ENCODE peak calls at places on chromosomes 2 and 18, in eight cellular contexts. Y is mammary epithelial cell, X is BJ, E is fibroblast of the aortic adventitia, S is GM10248, D is AG09309, J is lung, L is BE2C. I is an unnamed sample.

GRCh38 chr18:62637807-62638687 is 77.3 kb upstream of the PHLPP1 start:
- DNase-seq in X (no peak), E (no peak), D (no peak), S (peak; percentile 72), L (peak; percentile 21), J (no peak), Y (peak; percentile 9), I (peak; percentile 70)

GRCh38 chr2:60839126-60839813 is 42.1 kb upstream of the REL start:
- DNase-seq in E (no peak), L (no peak), J (no peak), X (no peak), Y (no peak), D (no peak), S (peak; percentile 48), I (no peak)

GRCh38 chr2:214367171-214367570 is 43.7 kb upstream of the VWC2L start:
- DNase-seq in S (no peak), X (no peak), D (no peak), J (no peak), Y (no peak), E (no peak), L (no peak), I (no peak)

GRCh38 chr2:9100080-9100876 is 96.8 kb upstream of the MBOAT2 start:
- DNase-seq in S (peak; percentile 53), Y (no peak), X (no peak), D (no peak), E (no peak), L (no peak), J (no peak), I (no peak)

GRCh38 chr2:127790694-127791529 is 20.1 kb downstream of the WDR33 start:
- DNase-seq in X (no peak), J (no peak), Y (no peak), E (no peak), S (no peak), L (no peak), D (no peak), I (no peak)

GRCh38 chr2:12652723-12653122 is 64.0 kb upstream of the TRIB2 start:
- DNase-seq in D (no peak), J (no peak), X (no peak), L (no peak), S (no peak), Y (no peak), E (no peak), I (no peak)

GRCh38 chr2:46146866-46147502 is 150.2 kb upstream of the EPAS1 start:
- DNase-seq in D (no peak), S (no peak), E (no peak), X (no peak), L (no peak), Y (peak; percentile 58), J (no peak), I (no peak)

GRCh38 chr18:42274488-42275137 is 319.6 kb downstream of the PIK3C3 start:
- DNase-seq in E (peak; percentile 45), D (no peak), J (no peak), L (peak; percentile 38), Y (peak; percentile 14), S (peak; percentile 11), X (no peak), I (no peak)

GRCh38 chr2:141927536-141927935 is 203.3 kb downstream of the LRP1B start:
- DNase-seq in J (no peak), X (no peak), D (no peak), E (no peak), Y (no peak), L (no peak), S (no peak), I (no peak)

GRCh38 chr2:231668981-231669380 is 39.3 kb upstream of the PTMA start:
- DNase-seq in J (no peak), S (no peak), E (no peak), D (no peak), Y (no peak), L (no peak), X (no peak), I (no peak)

GRCh38 chr2:231671617-231672350 is 36.5 kb upstream of the PTMA start:
- DNase-seq in E (no peak), Y (no peak), D (no peak), J (peak; percentile 58), L (no peak), S (peak; percentile 70), X (no peak), I (no peak)

GRCh38 chr2:231673348-231673770 is 35.0 kb upstream of the PTMA start:
- DNase-seq in E (no peak), X (no peak), J (peak; percentile 89), S (no peak), D (no peak), L (peak; percentile 57), Y (no peak), I (peak; percentile 74)

GRCh38 chr2:231672617-231673347 is 35.5 kb upstream of the PTMA start:
- DNase-seq in E (no peak), J (peak; percentile 74), D (no peak), X (no peak), Y (no peak), S (peak; percentile 80), L (peak; percentile 46), I (peak; percentile 71)

GRCh38 chr2:231670892-231671616 is 37.3 kb upstream of the PTMA start:
- DNase-seq in X (no peak), Y (no peak), L (no peak), D (no peak), S (no peak), E (no peak), J (no peak), I (no peak)
- TF ChIP-seq CTCF in X (peak; percentile 48), Y (no peak), L (peak; percentile 45), D (peak; percentile 25), S (peak; percentile 42), E (peak; percentile 35), J (no peak), I (peak; percentile 72)

DNA sequence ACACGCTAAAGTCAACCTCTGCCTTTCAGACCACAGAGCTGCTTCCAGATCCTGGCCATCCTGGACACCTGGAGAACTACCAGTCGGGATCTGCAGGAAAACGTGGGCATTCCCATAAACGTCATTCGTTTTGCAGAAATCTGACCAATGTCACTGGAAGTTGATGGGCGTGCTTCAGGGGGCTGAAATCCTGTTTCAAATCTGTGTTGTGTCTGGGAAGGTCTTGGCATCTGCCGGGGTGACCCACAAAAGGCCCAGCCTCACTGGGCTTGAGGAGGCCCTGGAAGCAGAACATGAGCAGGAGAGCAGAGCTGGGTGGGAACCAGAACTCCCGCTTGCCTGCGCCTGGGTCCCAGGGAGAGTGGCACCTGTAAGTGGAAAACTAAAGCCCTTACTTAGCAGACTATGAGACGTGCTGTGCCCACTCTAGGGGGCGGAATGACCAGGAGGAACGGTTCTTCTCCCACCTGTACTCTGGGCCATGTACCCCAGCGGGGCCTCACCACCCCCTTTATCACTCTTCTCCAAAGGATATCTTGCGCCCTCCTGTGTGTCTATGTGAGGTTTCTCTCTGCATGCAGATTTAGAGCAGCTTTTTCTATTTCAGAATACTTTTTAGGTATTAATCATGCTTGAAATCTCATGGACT is 200.9 kb downstream of the FAM210A start:
- DNase-seq in L (no peak), Y (no peak), E (no peak), X (no peak), S (no peak), J (no peak), D (no peak), I (no peak)
- TF ChIP-seq CTCF in L (no peak), Y (no peak), E (no peak), X (no peak), S (no peak), J (no peak), D (no peak), I (no peak)

GRCh38 chr2:85327757-85328617 is at the start of gene TGOLN2:
- DNase-seq in S (peak; percentile 96), J (peak; percentile 92), X (peak; percentile 41), L (peak; percentile 89), E (peak; percentile 87), D (no peak), Y (peak; percentile 88), I (peak; percentile 92)
- TF ChIP-seq CTCF in S (no peak), J (no peak), X (no peak), L (no peak), E (peak; percentile 19), D (no peak), Y (no peak), I (no peak)

DNA sequence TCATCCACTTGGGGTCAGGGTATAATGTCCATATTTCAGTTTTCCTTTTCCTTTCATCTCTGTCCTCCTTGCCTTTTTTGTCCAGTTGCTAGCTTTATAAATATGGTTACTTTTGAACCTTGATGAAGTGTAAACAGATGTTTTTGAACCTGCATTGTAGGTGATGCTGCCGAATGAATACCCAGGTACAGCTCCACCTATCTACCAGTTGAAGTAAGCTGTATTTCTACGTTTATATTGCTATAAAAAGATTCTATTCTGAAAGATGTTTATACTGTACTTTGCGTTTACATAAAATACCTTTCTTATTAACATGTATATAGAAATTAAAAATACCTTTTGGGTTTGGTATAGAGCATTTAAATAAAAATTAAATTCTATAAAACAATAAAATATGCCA is 2.2 kb downstream of the IMPACT start:
- DNase-seq in D (no peak), L (no peak), E (no peak), Y (no peak), J (no peak), X (no peak), S (no peak), I (no peak)
- TF ChIP-seq CTCF in D (no peak), L (peak; percentile 2), E (no peak), Y (peak; percentile 28), J (no peak), X (no peak), S (no peak), I (peak; percentile 27)

DNA sequence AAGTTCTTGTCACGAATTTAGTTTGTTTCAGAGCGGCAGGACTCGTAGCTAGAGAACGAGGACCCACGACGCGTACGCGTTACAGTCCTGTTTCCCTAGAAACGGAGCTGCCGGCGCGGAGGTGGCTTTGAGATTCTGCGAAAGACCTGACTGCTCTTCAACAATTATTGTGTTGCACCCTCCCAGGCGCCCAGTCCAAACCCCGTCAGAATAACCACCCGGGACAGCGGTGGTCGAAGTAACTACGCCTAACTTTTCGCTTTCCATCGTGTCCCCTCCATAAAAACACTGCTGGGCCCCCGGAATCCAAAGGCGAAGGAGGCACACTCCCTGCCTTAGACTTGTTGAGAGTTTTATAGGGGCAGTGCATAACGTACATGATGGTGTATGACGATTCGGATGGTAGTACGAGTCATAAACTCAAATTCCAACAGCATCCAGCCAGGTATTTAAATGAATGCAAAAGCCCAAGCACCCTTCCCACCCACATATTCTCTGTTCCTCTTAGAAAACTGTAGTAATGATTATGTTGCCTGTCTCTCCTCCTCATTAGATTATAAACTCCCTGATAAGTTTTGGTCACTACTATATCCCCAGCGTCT is 651 bp upstream of the STAM2 start:
- DNase-seq in L (no peak), E (peak; percentile 49), X (no peak), S (peak; percentile 35), J (no peak), D (no peak), Y (no peak), I (no peak)
- TF ChIP-seq CTCF in L (no peak), E (no peak), X (no peak), S (no peak), J (no peak), D (no peak), Y (no peak), I (no peak)

GRCh38 chr2:206125914-206126313 is 33.3 kb downstream of the NDUFS1 start:
- DNase-seq in D (no peak), E (no peak), J (no peak), L (no peak), S (no peak), X (no peak), Y (no peak), I (no peak)

DNA sequence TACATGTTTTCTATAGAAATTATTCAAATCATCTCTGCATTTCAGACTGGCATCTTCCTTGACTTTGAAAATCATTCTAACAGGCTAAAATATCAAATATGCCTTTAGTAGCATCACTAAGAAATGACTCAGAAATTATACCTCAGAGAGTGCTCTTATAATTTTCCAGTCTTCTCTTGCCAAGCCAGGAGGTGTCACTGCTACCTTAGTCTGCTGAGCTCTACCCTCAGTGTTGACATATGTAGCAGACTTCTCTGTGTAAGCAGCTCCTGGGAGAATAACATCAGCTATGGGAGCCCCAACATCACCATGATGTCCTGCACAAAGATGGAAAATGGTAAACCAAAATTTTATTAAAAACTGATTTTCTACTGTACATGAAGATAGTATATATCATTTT is 31.6 kb downstream of the NDUFS1 start:
- DNase-seq in S (no peak), E (no peak), D (no peak), Y (peak; percentile 5), X (no peak), J (no peak), L (no peak), I (no peak)
- TF ChIP-seq CTCF in S (no peak), E (no peak), D (no peak), Y (no peak), X (no peak), J (no peak), L (peak; percentile 30), I (no peak)